ENCODE peak calls at places on chromosomes 2 and 18, in eight cellular contexts. X is adrenal gland, T is heart left ventricle, N is small intestine, O is Peyer's patch, E is kidney, A is BE2C, Z is psoas muscle. U is an unnamed sample. For H3K4me1, the result is how much of the 10 kb centered on the place peaks cover.

GRCh38 chr2:174750923-174751441 is 13.3 kb downstream of the CHRNA1 start:
- DNase-seq in A (no peak), Z (no peak), T (no peak), N (no peak), E (no peak), O (peak), X (no peak), U (no peak)

GRCh38 chr2:182980115-182980514 is 58.1 kb downstream of the NCKAP1 start:
- DNase-seq in E (no peak), N (peak), Z (no peak), A (no peak), O (no peak), T (no peak), X (no peak), U (no peak)

GRCh38 chr18:50194623-50195532 is at the start of gene MYO5B:
- DNase-seq in A (peak), Z (peak), T (peak), N (peak), O (peak), E (peak), X (peak), U (peak)

GRCh38 chr18:31040982-31041345 is 1.6 kb downstream of the DSC3 start:
- DNase-seq in N (peak), Z (no peak), O (no peak), E (no peak), X (no peak), T (no peak), A (no peak), U (no peak)

GRCh38 chr2:134195341-134195740 is 58.5 kb upstream of the MGAT5 start:
- DNase-seq in E (no peak), O (no peak), T (no peak), X (no peak), N (peak), Z (no peak), A (no peak), U (no peak)

GRCh38 chr18:68564348-68564747 is 150.6 kb downstream of the TMX3 start:
- DNase-seq in N (no peak), A (no peak), Z (no peak), E (no peak), O (no peak), X (no peak), T (no peak), U (no peak)

GRCh38 chr2:112782234-112782799 is 2.0 kb downstream of the IL1A start:
- DNase-seq in X (no peak), N (no peak), O (no peak), T (no peak), Z (no peak), E (no peak), A (no peak), U (no peak)

GRCh38 chr2:119433636-119434327 is 2.1 kb downstream of the TMEM37 start:
- DNase-seq in Z (no peak), X (no peak), N (peak), A (no peak), E (no peak), O (peak), T (no peak), U (peak)

GRCh38 chr2:172807011-172807410 is 71.4 kb downstream of the RAPGEF4 start:
- DNase-seq in A (no peak), X (no peak), E (no peak), N (peak), O (no peak), T (no peak), Z (no peak), U (no peak)

GRCh38 chr2:240982821-240983281 is 15.6 kb upstream of the SNED1 start:
- DNase-seq in Z (peak), E (peak), N (no peak), T (no peak), A (no peak), O (no peak), X (peak), U (no peak)

GRCh38 chr2:68396093-68396492 is 31.0 kb downstream of the PLEK start:
- DNase-seq in O (no peak), T (no peak), A (no peak), N (no peak), X (no peak), E (no peak), Z (no peak), U (no peak)

GRCh38 chr2:127067620-127068350 is 39.2 kb downstream of the BIN1 start:
- DNase-seq in E (peak), Z (peak), X (peak), N (peak), T (peak), O (peak), A (peak), U (peak)

GRCh38 chr2:65604246-65604645 is 171.8 kb upstream of the SPRED2 start:
- DNase-seq in Z (no peak), N (peak), E (no peak), X (no peak), O (no peak), T (no peak), A (no peak), U (no peak)

GRCh38 chr2:73281244-73281643 is 3.0 kb downstream of the FBXO41 start:
- DNase-seq in A (no peak), Z (no peak), O (no peak), E (no peak), T (no peak), X (no peak), N (no peak), U (no peak)

GRCh38 chr2:85704800-85705679 is 10.9 kb downstream of the GNLY start:
- DNase-seq in T (no peak), O (no peak), A (no peak), E (no peak), X (no peak), N (no peak), Z (no peak), U (no peak)

GRCh38 chr18:36993068-36993467 is 164.1 kb downstream of the KIAA1328 start:
- DNase-seq in X (no peak), A (no peak), N (no peak), T (no peak), E (no peak), O (no peak), Z (no peak), U (no peak)

GRCh38 chr18:79801641-79802040 is 3.9 kb downstream of the KCNG2 start:
- DNase-seq in N (no peak), X (no peak), Z (no peak), A (no peak), E (peak), O (peak), T (no peak), U (no peak)

GRCh38 chr2:30106543-30106942 is 40.3 kb upstream of the YPEL5 start:
- DNase-seq in O (no peak), Z (no peak), T (no peak), X (peak), A (no peak), N (no peak), E (no peak), U (no peak)

GRCh38 chr2:119468154-119468955 is 36.7 kb downstream of the TMEM37 start:
- DNase-seq in Z (no peak), X (no peak), A (no peak), T (no peak), E (no peak), N (no peak), O (no peak), U (no peak)

GRCh38 chr2:173964565-173965371 is 405 bp downstream of the SP3 start:
- DNase-seq in A (peak), N (peak), X (peak), T (peak), O (peak), E (peak), Z (peak), U (peak)

GRCh38 chr2:215950009-215950408 is 63.3 kb downstream of the MREG start:
- DNase-seq in Z (no peak), A (no peak), X (no peak), O (no peak), T (no peak), N (peak), E (no peak), U (no peak)

GRCh38 chr2:17661460-17661859 is 92.2 kb downstream of the SMC6 start:
- DNase-seq in O (no peak), X (no peak), T (no peak), A (no peak), N (no peak), Z (no peak), E (no peak), U (no peak)

GRCh38 chr2:240622631-240623235 is 2.5 kb upstream of the GPR35 start:
- DNase-seq in A (peak), Z (peak), O (peak), T (no peak), N (no peak), X (no peak), E (peak), U (peak)

GRCh38 chr2:205296959-205297358 is 385.3 kb upstream of the NRP2 start:
- DNase-seq in Z (no peak), X (no peak), O (no peak), E (no peak), N (no peak), T (no peak), A (no peak), U (no peak)

GRCh38 chr2:20419752-20420151 is 27.1 kb upstream of the RHOB start:
- DNase-seq in O (no peak), T (no peak), Z (no peak), E (no peak), A (no peak), N (no peak), X (no peak), U (no peak)

GRCh38 chr2:215698566-215698965 is 262.7 kb upstream of the FN1 start:
- DNase-seq in O (no peak), E (no peak), A (no peak), Z (no peak), T (no peak), N (no peak), X (no peak), U (no peak)

GRCh38 chr2:54454922-54455583 is 1.1 kb upstream of the SPTBN1 start:
- DNase-seq in Z (peak), A (no peak), N (no peak), T (peak), X (peak), E (no peak), O (no peak), U (no peak)

GRCh38 chr2:27133195-27133875 is 1.1 kb downstream of the PREB start:
- DNase-seq in Z (peak), T (no peak), O (no peak), E (peak), N (peak), A (no peak), X (no peak), U (no peak)

GRCh38 chr2:195202163-195202845 is 454.7 kb upstream of the SLC39A10 start:
- DNase-seq in N (no peak), A (no peak), X (no peak), T (no peak), Z (no peak), O (no peak), E (no peak), U (no peak)

GRCh38 chr18:46071615-46071893 is 506 bp downstream of the PSTPIP2 start:
- DNase-seq in E (no peak), O (no peak), A (no peak), N (no peak), Z (no peak), X (no peak), T (no peak), U (no peak)

GRCh38 chr2:235088608-235089020 is 136.8 kb downstream of the SH3BP4 start:
- DNase-seq in N (peak), T (no peak), E (no peak), X (no peak), A (no peak), Z (no peak), O (no peak), U (no peak)

GRCh38 chr2:105917688-105918087 is 173.0 kb downstream of the NCK2 start:
- DNase-seq in O (no peak), X (no peak), Z (no peak), E (no peak), A (no peak), T (no peak), N (no peak), U (no peak)

GRCh38 chr2:170314744-170315447 is 136.9 kb downstream of the MYO3B start:
- DNase-seq in A (no peak), E (no peak), N (peak), X (no peak), T (no peak), Z (no peak), O (no peak), U (peak)

GRCh38 chr2:152088006-152088405 is 10.8 kb downstream of the CACNB4 start:
- DNase-seq in A (no peak), X (no peak), E (no peak), O (no peak), Z (no peak), N (no peak), T (no peak), U (no peak)

GRCh38 chr2:126700677-126701076 is 44.7 kb downstream of the GYPC start:
- DNase-seq in E (no peak), N (no peak), T (no peak), A (no peak), Z (no peak), X (no peak), O (no peak), U (no peak)

GRCh38 chr2:96529376-96530143 is 7.0 kb upstream of the ARID5A start:
- DNase-seq in A (no peak), O (no peak), Z (peak), N (no peak), E (no peak), T (no peak), X (no peak), U (no peak)

GRCh38 chr2:96528680-96529375 is 7.7 kb upstream of the ARID5A start:
- DNase-seq in O (no peak), Z (no peak), E (no peak), X (no peak), T (no peak), N (no peak), A (no peak), U (no peak)

GRCh38 chr2:96526615-96527014 is 9.9 kb upstream of the ARID5A start:
- DNase-seq in A (no peak), T (no peak), E (no peak), X (no peak), O (no peak), Z (peak), N (no peak), U (peak)

GRCh38 chr2:96527052-96527964 is 9.2 kb upstream of the ARID5A start:
- DNase-seq in E (peak), T (peak), X (no peak), N (no peak), O (peak), A (peak), Z (peak), U (peak)

DNA sequence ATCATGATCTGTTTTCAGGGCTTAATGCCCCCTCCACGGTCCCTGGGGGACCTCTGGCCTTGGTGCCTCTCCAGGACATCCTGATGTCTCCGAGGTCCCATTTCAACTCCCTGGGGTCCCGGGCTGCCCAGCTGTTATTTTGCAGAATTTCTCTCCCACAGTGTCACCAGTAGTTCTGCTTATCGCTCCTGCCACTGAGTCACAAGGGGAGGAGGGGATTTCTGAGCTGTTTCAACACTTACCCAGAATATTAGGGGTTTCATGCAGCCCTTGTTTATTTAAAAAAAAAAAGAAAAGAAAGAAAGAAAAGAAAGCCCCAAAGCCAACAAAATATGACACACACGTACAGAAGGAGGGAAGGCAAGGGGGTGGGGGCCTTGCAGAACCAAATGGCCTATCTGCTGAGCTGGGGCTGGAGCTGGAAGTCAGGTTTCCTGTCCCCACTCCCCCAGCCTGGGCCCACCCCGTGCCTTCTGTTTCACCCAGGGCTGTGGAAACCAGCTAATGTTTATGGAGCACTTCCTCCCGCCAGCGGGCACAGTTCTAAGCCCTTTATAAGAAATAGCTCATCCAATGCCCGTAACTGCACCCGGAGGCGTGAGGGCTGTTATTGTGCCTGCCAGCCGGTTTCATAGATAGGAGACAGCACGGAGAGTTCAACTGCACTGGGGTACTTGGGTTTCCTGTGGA is 8.4 kb upstream of the ARID5A start:
- DNase-seq in N (no peak), O (peak), Z (peak), A (no peak), T (peak), E (no peak), X (peak), U (peak)
- H3K4me3 ChIP-seq in N (peak), O (peak), Z (peak), A (peak), T (peak), E (no peak), X (peak), U (no peak)

GRCh38 chr2:74772071-74772470 is 61.9 kb upstream of the HK2 start:
- DNase-seq in A (no peak), Z (no peak), X (no peak), T (no peak), O (no peak), E (no peak), N (no peak), U (no peak)
- H3K4me1 ChIP-seq in A (under half), Z (under half), X (under half), T (under half), O (under half), E (under half), N (under half), U (under half)

GRCh38 chr2:28509361-28509760 is 13.5 kb downstream of the PLB1 start:
- DNase-seq in T (no peak), O (no peak), N (no peak), X (no peak), A (no peak), E (no peak), Z (no peak), U (no peak)
- H3K4me3 ChIP-seq in T (no peak), O (no peak), N (no peak), X (no peak), A (no peak), E (no peak), Z (no peak), U (no peak)

GRCh38 chr2:102027703-102028059 is 35.9 kb downstream of the IL1R2 start:
- DNase-seq in O (no peak), T (no peak), E (no peak), Z (no peak), N (no peak), X (no peak), A (no peak), U (no peak)
- H3K4me1 ChIP-seq in O (under half), T (under half), E (under half), Z (under half), N (under half), X (under half), A (under half), U (under half)

DNA sequence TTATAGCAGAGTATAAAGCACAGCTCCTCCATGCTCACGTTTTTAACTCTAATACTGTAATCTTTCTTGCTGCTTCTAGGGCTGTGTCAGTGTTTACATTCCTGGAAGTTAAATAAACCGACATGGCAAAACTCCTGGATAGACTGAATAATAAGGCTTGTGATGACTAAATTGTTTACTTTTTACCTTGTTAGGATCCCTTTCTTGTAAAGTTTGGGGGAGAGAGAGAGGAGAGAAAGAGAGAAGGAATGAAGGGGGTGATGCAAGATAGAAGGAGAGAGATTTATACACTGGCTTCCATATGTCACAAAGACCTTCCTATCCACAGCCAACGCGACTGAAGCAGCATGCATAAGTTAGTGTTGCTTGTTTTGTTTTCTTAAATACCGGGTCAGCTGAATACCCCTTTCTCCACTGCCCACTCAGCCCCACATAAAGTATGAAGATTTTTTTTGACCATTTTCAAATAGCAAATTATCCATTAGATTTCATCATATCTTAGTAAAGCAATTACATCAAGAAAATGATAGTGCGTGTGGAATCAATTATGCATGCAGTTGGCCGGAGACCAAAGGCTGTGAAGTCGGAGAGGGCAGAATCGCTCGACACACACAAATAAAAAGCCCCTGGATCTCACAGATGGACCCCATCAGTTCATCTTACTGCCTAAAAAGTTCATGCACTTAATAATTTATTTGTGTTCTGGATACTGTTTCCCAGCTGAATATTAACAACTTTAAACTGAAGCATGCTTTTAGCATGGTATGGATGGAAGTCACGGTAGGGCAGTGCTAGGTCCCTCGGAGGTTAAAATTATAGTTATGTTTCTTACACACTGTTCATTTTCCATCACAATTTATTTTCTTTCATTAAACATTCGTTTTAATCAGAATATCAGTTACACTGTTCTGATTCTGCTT is 20.1 kb downstream of the BCL11A start:
- DNase-seq in N (no peak), X (no peak), T (no peak), E (no peak), O (no peak), A (peak), Z (no peak), U (no peak)
- H3K4me3 ChIP-seq in N (no peak), X (no peak), T (no peak), E (no peak), O (no peak), A (peak), Z (no peak), U (no peak)

U was measured in mucosa of descending colon.